ENCODE peak calls at places on chromosomes 12 and 14, in nine cellular contexts. X, W, T, C, E, R, Y, A and G are unnamed samples.

GRCh38 chr14:96078687-96079016 is 39.5 kb downstream of the C14orf132 start:
- DNase-seq in X (no peak), W (no peak), T (no peak), C (no peak), E (no peak), R (no peak), Y (no peak), A (no peak), G (no peak)

GRCh38 chr12:13102481-13103195 is 829 bp downstream of the GSG1 start:
- DNase-seq in X (no peak), W (no peak), T (peak; percentile 72), C (peak; percentile 57), E (no peak), R (no peak), Y (peak; percentile 40), A (no peak), G (no peak)

GRCh38 chr12:111635524-111635923 is 36.4 kb upstream of the ATXN2 start:
- DNase-seq in X (no peak), W (no peak), T (no peak), C (peak; percentile 21), E (no peak), R (no peak), Y (no peak), A (no peak), G (no peak)

GRCh38 chr12:124683330-124683662 is 115.9 kb upstream of the NCOR2 start:
- DNase-seq in X (peak; percentile 57), W (no peak), T (no peak), C (peak; percentile 42), E (no peak), R (no peak), Y (no peak), A (no peak), G (no peak)

GRCh38 chr12:26426652-26427051 is 231.3 kb downstream of the SSPN start:
- DNase-seq in X (no peak), W (no peak), T (no peak), C (no peak), E (no peak), R (no peak), Y (no peak), A (no peak), G (no peak)

GRCh38 chr14:55926007-55926406 is 192.2 kb upstream of the PELI2 start:
- DNase-seq in X (peak; percentile 56), W (no peak), T (no peak), C (no peak), E (no peak), R (no peak), Y (no peak), A (no peak), G (no peak)

GRCh38 chr12:62995097-62995496 is 60.1 kb upstream of the PPM1H start:
- DNase-seq in X (no peak), W (no peak), T (no peak), C (no peak), E (no peak), R (no peak), Y (no peak), A (no peak), G (no peak)

GRCh38 chr12:69044887-69045286 is 111.9 kb upstream of the CPM start:
- DNase-seq in X (no peak), W (no peak), T (no peak), C (no peak), E (no peak), R (no peak), Y (no peak), A (no peak), G (no peak)

GRCh38 chr14:63470877-63471565 is 72.2 kb downstream of the PPP2R5E start:
- DNase-seq in X (peak; percentile 87), W (no peak), T (no peak), C (peak; percentile 81), E (no peak), R (no peak), Y (peak; percentile 34), A (no peak), G (no peak)

GRCh38 chr14:64948612-64949210 is 6.2 kb upstream of the GPX2 start:
- DNase-seq in X (peak; percentile 35), W (no peak), T (no peak), C (no peak), E (no peak), R (no peak), Y (no peak), A (no peak), G (no peak)

GRCh38 chr12:12456637-12457036 is 99.8 kb downstream of the BORCS5 start:
- DNase-seq in X (no peak), W (no peak), T (no peak), C (peak; percentile 45), E (no peak), R (no peak), Y (no peak), A (no peak), G (no peak)

GRCh38 chr14:65901595-65901994 is 489.1 kb downstream of the FUT8 start:
- DNase-seq in X (no peak), W (no peak), T (no peak), C (no peak), E (no peak), R (no peak), Y (no peak), A (no peak), G (no peak)

GRCh38 chr12:913919-914718 is 35.4 kb downstream of the RAD52 start:
- DNase-seq in X (no peak), W (no peak), T (no peak), C (peak; percentile 30), E (no peak), R (no peak), Y (peak; percentile 51), A (no peak), G (no peak)

GRCh38 chr12:46944771-46945170 is 119.0 kb upstream of the SLC38A4 start:
- DNase-seq in X (no peak), W (no peak), T (no peak), C (no peak), E (no peak), R (no peak), Y (no peak), A (no peak), G (no peak)

GRCh38 chr14:56160058-56160457 is 41.8 kb downstream of the PELI2 start:
- DNase-seq in X (no peak), W (no peak), T (no peak), C (no peak), E (no peak), R (no peak), Y (no peak), A (peak; percentile 8), G (no peak)

GRCh38 chr12:28578361-28578760 is 388.1 kb downstream of the CCDC91 start:
- DNase-seq in X (no peak), W (no peak), T (no peak), C (peak; percentile 55), E (no peak), R (no peak), Y (peak; percentile 56), A (no peak), G (peak; percentile 26)

GRCh38 chr12:62660763-62661162 is 194.1 kb downstream of the MON2 start:
- DNase-seq in X (no peak), W (no peak), T (no peak), C (peak; percentile 80), E (no peak), R (no peak), Y (peak; percentile 78), A (no peak), G (no peak)

GRCh38 chr12:54306925-54307731 is 6.3 kb upstream of the NFE2 start:
- DNase-seq in X (peak; percentile 58), W (no peak), T (no peak), C (peak; percentile 54), E (no peak), R (no peak), Y (peak; percentile 64), A (no peak), G (peak; percentile 39)

GRCh38 chr12:2384533-2385328 is 331.9 kb downstream of the CACNA1C start:
- DNase-seq in X (no peak), W (no peak), T (no peak), C (peak; percentile 95), E (no peak), R (no peak), Y (peak; percentile 78), A (no peak), G (no peak)

GRCh38 chr12:19082365-19082911 is 47.1 kb upstream of the PLEKHA5 start:
- DNase-seq in X (no peak), W (no peak), T (no peak), C (no peak), E (no peak), R (no peak), Y (no peak), A (no peak), G (no peak)

GRCh38 chr12:123382684-123383083 is 1.2 kb upstream of the KMT5A start:
- DNase-seq in X (no peak), W (no peak), T (no peak), C (no peak), E (no peak), R (no peak), Y (no peak), A (no peak), G (no peak)

GRCh38 chr14:85824526-85824925 is 294.6 kb downstream of the FLRT2 start:
- DNase-seq in X (no peak), W (no peak), T (no peak), C (no peak), E (no peak), R (no peak), Y (no peak), A (no peak), G (no peak)

GRCh38 chr14:104416383-104416782 is 163.2 kb upstream of the C14orf180 start:
- DNase-seq in X (no peak), W (no peak), T (no peak), C (no peak), E (no peak), R (no peak), Y (no peak), A (no peak), G (no peak)

GRCh38 chr12:26046886-26047285 is 78.0 kb downstream of the BHLHE41 start:
- DNase-seq in X (no peak), W (no peak), T (no peak), C (peak; percentile 23), E (no peak), R (no peak), Y (no peak), A (no peak), G (no peak)

GRCh38 chr14:99560946-99561683 is 42.9 kb downstream of the CCDC85C start:
- DNase-seq in X (no peak), W (no peak), T (no peak), C (no peak), E (no peak), R (no peak), Y (no peak), A (no peak), G (no peak)

GRCh38 chr12:81896771-81897170 is 137.6 kb upstream of the PPFIA2 start:
- DNase-seq in X (no peak), W (no peak), T (no peak), C (peak; percentile 8), E (no peak), R (no peak), Y (no peak), A (no peak), G (no peak)

GRCh38 chr12:130754234-130755001 is 38.3 kb upstream of the RIMBP2 start:
- DNase-seq in X (no peak), W (no peak), T (peak; percentile 3), C (no peak), E (no peak), R (no peak), Y (no peak), A (no peak), G (no peak)